ENCODE peak calls at places on chromosomes 3 and 15, in four cellular contexts. J is H9, C is ovary, U is cerebellar nuclear complex. L is an unnamed sample.

GRCh38 chr3:124768812-124769211 is 38.6 kb downstream of the UMPS start:
- DNase-seq in J (no peak), C (no peak), U (no peak), L (peak)

GRCh38 chr3:14179795-14180194 is 1.2 kb downstream of the LSM3 start:
- DNase-seq in J (no peak), C (no peak), U (no peak), L (no peak)

GRCh38 chr15:29844290-29844903 is 22.1 kb upstream of the TJP1 start:
- DNase-seq in J (no peak), C (no peak), U (no peak), L (no peak)

GRCh38 chr15:32956006-32956405 is 238.2 kb downstream of the GREM1 start:
- DNase-seq in J (peak), C (no peak), U (no peak), L (peak)

GRCh38 chr3:159762238-159762637 is 226.4 kb upstream of the IL12A start:
- DNase-seq in J (no peak), C (no peak), U (no peak), L (no peak)

GRCh38 chr3:189349772-189350171 is 178.0 kb downstream of the TPRG1 start:
- DNase-seq in J (no peak), C (no peak), U (no peak), L (no peak)

GRCh38 chr15:95693917-95694316 is 636.6 kb upstream of the NR2F2 start:
- DNase-seq in J (no peak), C (no peak), U (no peak), L (no peak)

GRCh38 chr3:159795776-159796175 is 192.9 kb upstream of the IL12A start:
- DNase-seq in J (no peak), C (no peak), U (no peak), L (no peak)

GRCh38 chr3:189172668-189173419 is 1.1 kb downstream of the TPRG1 start:
- DNase-seq in J (no peak), C (no peak), U (no peak), L (no peak)

GRCh38 chr3:43624619-43625305 is 3.0 kb upstream of the ANO10 start:
- DNase-seq in J (no peak), C (no peak), U (no peak), L (no peak)

GRCh38 chr3:79983063-79983561 is 215.3 kb upstream of the ROBO1 start:
- DNase-seq in J (no peak), C (no peak), U (no peak), L (no peak)

GRCh38 chr3:197511853-197512635 is 43.7 kb downstream of the BDH1 start:
- DNase-seq in J (peak), C (no peak), U (no peak), L (no peak)

GRCh38 chr3:79012946-79013362 is 754.8 kb downstream of the ROBO1 start:
- DNase-seq in J (no peak), C (no peak), U (no peak), L (no peak)

GRCh38 chr15:89442671-89443307 is 53.6 kb downstream of the RHCG start:
- DNase-seq in J (peak), C (no peak), U (no peak), L (peak)

GRCh38 chr3:184428561-184429175 is 48.8 kb downstream of the CHRD start:
- DNase-seq in J (no peak), C (no peak), U (no peak), L (no peak)

GRCh38 chr3:189486556-189486955 is 144.6 kb upstream of the TP63 start:
- DNase-seq in J (no peak), C (no peak), U (no peak), L (no peak)

GRCh38 chr3:31581660-31582059 is 48.9 kb downstream of the STT3B start:
- DNase-seq in J (no peak), C (no peak), U (no peak), L (no peak)

GRCh38 chr3:27352047-27352446 is 17.1 kb downstream of the NEK10 start:
- DNase-seq in J (no peak), C (no peak), U (no peak), L (no peak)

GRCh38 chr3:150146891-150147761 is 176.4 kb upstream of the PFN2 start:
- DNase-seq in J (no peak), C (peak), U (no peak), L (no peak)

GRCh38 chr15:61742591-61742990 is 317.7 kb downstream of the VPS13C start:
- DNase-seq in J (no peak), C (no peak), U (no peak), L (peak)

GRCh38 chr3:179801831-179802230 is 149.0 kb downstream of the USP13 start:
- DNase-seq in J (no peak), C (no peak), U (no peak), L (no peak)

GRCh38 chr15:22890296-22890695 is 51.8 kb downstream of the NIPA2 start:
- DNase-seq in J (no peak), C (no peak), U (no peak), L (no peak)

GRCh38 chr15:60477991-60478632 is 830 bp downstream of the ICE2 start:
- DNase-seq in J (no peak), C (no peak), U (no peak), L (peak)

GRCh38 chr15:80384442-80384841 is 19.7 kb upstream of the ARNT2 start:
- DNase-seq in J (no peak), C (no peak), U (no peak), L (no peak)

GRCh38 chr15:61084502-61084901 is 144.6 kb downstream of the RORA start:
- DNase-seq in J (no peak), C (no peak), U (no peak), L (no peak)

GRCh38 chr15:89150286-89150685 is 62.0 kb downstream of the ABHD2 start:
- DNase-seq in J (no peak), C (no peak), U (no peak), L (no peak)

GRCh38 chr3:46958469-46959168 is 17.9 kb downstream of the CCDC12 start:
- DNase-seq in J (no peak), C (no peak), U (no peak), L (no peak)

GRCh38 chr15:39597751-39598185 is 16.9 kb downstream of the THBS1 start:
- DNase-seq in J (no peak), C (no peak), U (no peak), L (no peak)

GRCh38 chr3:61882253-61882652 is 320.9 kb downstream of the PTPRG start:
- DNase-seq in J (no peak), C (no peak), U (no peak), L (no peak)